ENCODE peak calls at places on chromosomes 6 and 20, in seven cellular contexts. M, P, Z, A, G, W and Q are unnamed samples.

GRCh38 chr6:117976030-117976651 is 69.1 kb downstream of the SLC35F1 start:
- ATAC-seq in M (peak), P (peak), Z (peak), A (no peak), G (peak), W (no peak), Q (no peak)

GRCh38 chr6:143877584-143878271 is 13.5 kb downstream of the ZC2HC1B start:
- ATAC-seq in M (no peak), P (no peak), Z (no peak), A (peak), G (no peak), W (no peak), Q (no peak)

GRCh38 chr20:48339147-48339985 is 488.4 kb downstream of the PREX1 start:
- ATAC-seq in M (peak), P (peak), Z (no peak), A (peak), G (peak), W (no peak), Q (peak)

GRCh38 chr20:37243076-37243936 is 18.3 kb downstream of the GHRH start:
- ATAC-seq in M (no peak), P (peak), Z (no peak), A (no peak), G (peak), W (no peak), Q (peak)

GRCh38 chr6:119986934-119987549 is 637.5 kb upstream of the MAN1A1 start:
- ATAC-seq in M (no peak), P (peak), Z (no peak), A (no peak), G (no peak), W (no peak), Q (peak)

GRCh38 chr6:33830635-33831240 is 26.9 kb upstream of the MLN start:
- ATAC-seq in M (no peak), P (no peak), Z (no peak), A (no peak), G (no peak), W (no peak), Q (no peak)

GRCh38 chr20:36010081-36010480 is 41.7 kb downstream of the CNBD2 start:
- ATAC-seq in M (no peak), P (no peak), Z (no peak), A (no peak), G (no peak), W (no peak), Q (no peak)

GRCh38 chr6:78598966-78599365 is 268.4 kb upstream of the IRAK1BP1 start:
- ATAC-seq in M (peak), P (peak), Z (no peak), A (no peak), G (peak), W (no peak), Q (peak)

GRCh38 chr20:33262658-33263065 is 20.4 kb upstream of the BPIFB1 start:
- ATAC-seq in M (peak), P (peak), Z (peak), A (peak), G (peak), W (peak), Q (no peak)

GRCh38 chr6:41504526-41505021 is 41.6 kb upstream of the FOXP4 start:
- ATAC-seq in M (peak), P (no peak), Z (no peak), A (peak), G (no peak), W (peak), Q (peak)

GRCh38 chr20:34369265-34369664 is 6.2 kb downstream of the ITCH start:
- ATAC-seq in M (no peak), P (peak), Z (no peak), A (peak), G (no peak), W (peak), Q (no peak)

GRCh38 chr6:167046861-167047495 is 47.8 kb downstream of the CEP43 start:
- ATAC-seq in M (no peak), P (no peak), Z (no peak), A (peak), G (no peak), W (peak), Q (no peak)

GRCh38 chr6:144234399-144234798 is 50.7 kb upstream of the UTRN start:
- ATAC-seq in M (no peak), P (no peak), Z (no peak), A (no peak), G (no peak), W (no peak), Q (no peak)

GRCh38 chr6:3524461-3524860 is 67.6 kb upstream of the SLC22A23 start:
- ATAC-seq in M (no peak), P (no peak), Z (no peak), A (no peak), G (no peak), W (no peak), Q (no peak)
- TF ChIP-seq CTCF in M (no peak), P (no peak), Z (no peak), A (no peak), G (no peak), W (no peak), Q (no peak)

GRCh38 chr20:57004416-57004815 is 262.0 kb downstream of the BMP7 start:
- ATAC-seq in M (no peak), P (no peak), Z (no peak), A (no peak), G (no peak), W (no peak), Q (no peak)

GRCh38 chr20:57008217-57008616 is 258.2 kb downstream of the BMP7 start:
- ATAC-seq in M (no peak), P (peak), Z (no peak), A (no peak), G (peak), W (no peak), Q (no peak)

GRCh38 chr20:57005146-57005933 is 261.1 kb downstream of the BMP7 start:
- ATAC-seq in M (no peak), P (no peak), Z (no peak), A (no peak), G (no peak), W (no peak), Q (no peak)

GRCh38 chr20:57007171-57007540 is 259.3 kb downstream of the BMP7 start:
- ATAC-seq in M (no peak), P (no peak), Z (no peak), A (no peak), G (no peak), W (no peak), Q (no peak)

DNA sequence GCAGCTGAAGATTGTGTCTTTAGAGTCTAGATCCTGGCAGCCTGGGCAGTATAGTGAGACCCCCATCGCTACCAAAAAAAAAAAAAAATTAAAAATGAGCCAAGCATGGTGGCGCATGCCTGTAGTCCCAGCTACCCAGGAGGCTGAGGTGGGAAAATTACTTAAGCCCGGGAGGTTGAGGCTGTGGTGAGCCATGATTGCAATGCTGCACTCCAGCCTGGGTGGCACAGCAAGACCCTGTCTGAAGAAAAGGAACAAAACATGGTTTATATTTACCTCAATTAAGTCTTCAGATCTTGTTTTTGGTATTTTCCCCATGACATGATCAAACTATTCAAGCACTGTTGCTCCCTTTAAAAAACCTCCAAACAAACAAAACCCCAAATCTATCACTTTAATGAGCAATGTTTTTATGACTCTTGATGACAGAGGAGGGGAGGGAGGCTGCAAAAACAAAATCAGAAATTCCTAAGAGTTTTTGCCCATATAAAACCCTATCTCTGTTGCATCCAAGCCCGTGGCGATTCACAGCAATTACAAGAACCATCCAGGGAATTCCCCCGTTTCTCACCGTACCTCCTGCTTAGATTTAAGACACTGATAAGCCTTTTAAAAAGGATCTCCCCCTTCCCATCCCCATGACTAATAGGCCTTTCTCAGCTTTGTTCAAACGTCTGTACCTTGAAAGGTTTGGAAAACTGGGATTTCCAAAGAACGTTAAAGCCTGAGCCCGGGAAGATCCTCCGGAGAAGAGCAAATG is 259.9 kb downstream of the BMP7 start:
- ATAC-seq in M (peak), P (peak), Z (no peak), A (no peak), G (peak), W (no peak), Q (no peak)
- TF ChIP-seq CTCF in M (no peak), P (no peak), Z (no peak), A (no peak), G (no peak), W (no peak), Q (no peak)

DNA sequence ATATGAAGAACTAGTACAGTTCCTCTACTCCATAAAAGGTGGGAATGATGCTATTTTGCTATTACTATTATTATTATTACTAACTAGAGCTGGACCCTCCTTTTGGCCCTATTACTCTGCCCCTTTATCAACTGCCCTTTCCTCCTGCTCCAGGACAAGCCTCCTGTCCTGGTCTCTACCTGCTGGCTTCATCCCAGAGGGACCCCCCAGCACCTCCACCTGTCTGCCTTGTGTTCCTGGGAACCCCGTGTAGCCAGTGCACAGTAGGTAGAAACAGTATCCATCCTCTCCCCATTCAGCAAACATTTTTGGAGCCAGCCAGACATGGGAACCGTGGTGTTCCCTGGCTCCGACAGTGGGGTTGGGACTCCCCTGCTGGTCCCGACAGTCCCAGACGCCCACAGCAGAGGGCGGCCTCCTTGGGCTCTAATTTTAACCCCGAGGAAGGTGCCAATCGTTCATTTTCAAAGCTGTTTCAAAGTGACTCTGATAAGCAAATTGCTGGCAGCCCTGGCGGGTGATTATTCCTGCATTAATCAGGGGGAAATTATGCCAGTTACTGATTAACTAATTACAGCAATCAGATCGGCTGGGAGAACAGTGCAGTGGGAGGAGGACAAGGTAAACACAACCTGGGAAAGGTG is 44.2 kb upstream of the MDGA1 start:
- ATAC-seq in M (peak), P (no peak), Z (peak), A (peak), G (peak), W (no peak), Q (no peak)
- TF ChIP-seq CTCF in M (no peak), P (no peak), Z (peak), A (no peak), G (peak), W (no peak), Q (peak)

GRCh38 chr20:5312518-5312917 is 4.2 kb downstream of the PROKR2 start:
- ATAC-seq in M (no peak), P (no peak), Z (no peak), A (no peak), G (no peak), W (no peak), Q (no peak)

GRCh38 chr20:5313916-5314315 is 2.8 kb downstream of the PROKR2 start:
- ATAC-seq in M (no peak), P (no peak), Z (no peak), A (no peak), G (no peak), W (no peak), Q (no peak)

GRCh38 chr20:5315807-5316187 is 957 bp downstream of the PROKR2 start:
- ATAC-seq in M (no peak), P (no peak), Z (no peak), A (no peak), G (no peak), W (no peak), Q (no peak)

GRCh38 chr20:5316188-5317158 is at the start of gene PROKR2:
- ATAC-seq in M (no peak), P (peak), Z (no peak), A (no peak), G (peak), W (peak), Q (no peak)
- TF ChIP-seq CTCF in M (no peak), P (peak), Z (no peak), A (no peak), G (no peak), W (no peak), Q (no peak)